ENCODE peak calls at places on chromosomes 16 and 17, in seven cellular contexts. A, J, D, Z, X, Y and I are unnamed samples.

GRCh38 chr17:57354669-57355068 is 98.3 kb downstream of the MSI2 start:
- DNase-seq in Y (no peak), Z (no peak), D (no peak), A (no peak), J (no peak), X (no peak), I (no peak)

GRCh38 chr17:13418891-13419290 is 182.8 kb downstream of the HS3ST3A1 start:
- DNase-seq in X (no peak), Z (no peak), Y (no peak), J (no peak), D (no peak), A (no peak), I (no peak)

GRCh38 chr16:84449156-84450140 is 55.0 kb downstream of the MEAK7 start:
- DNase-seq in X (no peak), J (no peak), D (peak; percentile 71), Z (no peak), Y (no peak), A (no peak), I (no peak)

GRCh38 chr16:24568392-24568791 is 29.0 kb downstream of the RBBP6 start:
- DNase-seq in J (no peak), Z (no peak), Y (no peak), D (no peak), A (no peak), X (no peak), I (no peak)

GRCh38 chr16:65180986-65181710 is 59.3 kb upstream of the CDH11 start:
- DNase-seq in Y (no peak), A (no peak), X (no peak), Z (no peak), D (no peak), J (no peak), I (no peak)

GRCh38 chr17:43671075-43671692 is 9.5 kb upstream of the MEOX1 start:
- DNase-seq in X (no peak), J (no peak), A (no peak), D (no peak), Z (no peak), Y (peak; percentile 51), I (no peak)

GRCh38 chr16:58118801-58119508 is 10.2 kb downstream of the CFAP20 start:
- DNase-seq in D (no peak), Y (no peak), X (no peak), A (no peak), J (no peak), Z (no peak), I (no peak)

GRCh38 chr16:48862087-48862532 is 252.1 kb upstream of the N4BP1 start:
- DNase-seq in Y (no peak), Z (peak; percentile 7), X (no peak), J (no peak), A (peak; percentile 23), D (peak; percentile 8), I (peak; percentile 29)

GRCh38 chr17:41785876-41786226 is 660 bp downstream of the JUP start:
- DNase-seq in A (peak; percentile 57), X (peak; percentile 70), D (peak; percentile 88), J (no peak), Y (no peak), Z (no peak), I (no peak)

GRCh38 chr16:86834451-86835035 is 256.2 kb downstream of the FOXL1 start:
- DNase-seq in Y (no peak), J (no peak), Z (no peak), D (no peak), A (peak; percentile 71), X (no peak), I (peak; percentile 71)

GRCh38 chr16:2964416-2965223 is 545 bp downstream of the KREMEN2 start:
- DNase-seq in D (peak; percentile 58), A (peak; percentile 96), Y (no peak), J (peak; percentile 93), Z (peak; percentile 76), X (no peak), I (no peak)

GRCh38 chr16:69313469-69313868 is 2.3 kb downstream of the VPS4A start:
- DNase-seq in J (no peak), A (no peak), Z (no peak), X (no peak), D (no peak), Y (no peak), I (no peak)

GRCh38 chr16:71722801-71723536 is 1.5 kb downstream of the PHLPP2 start:
- DNase-seq in A (peak; percentile 90), J (peak; percentile 73), X (peak; percentile 63), Y (peak; percentile 74), Z (peak; percentile 51), D (peak; percentile 80), I (no peak)

GRCh38 chr17:38510424-38511125 is 82.3 kb downstream of the ARHGAP23 start:
- DNase-seq in J (peak; percentile 59), A (peak; percentile 94), D (no peak), Z (no peak), X (no peak), Y (no peak), I (no peak)

GRCh38 chr16:3188925-3189825 is 1.2 kb downstream of the OR1F1 start:
- DNase-seq in D (no peak), Z (no peak), J (peak; percentile 71), A (peak; percentile 75), X (no peak), Y (no peak), I (no peak)

GRCh38 chr16:8571061-8571596 is 19.2 kb downstream of the TMEM114 start:
- DNase-seq in A (peak; percentile 68), J (no peak), D (no peak), X (no peak), Y (no peak), Z (no peak), I (no peak)

GRCh38 chr17:61406871-61407210 is 7.2 kb downstream of the TBX2 start:
- DNase-seq in A (no peak), Y (no peak), Z (no peak), J (no peak), D (no peak), X (no peak), I (no peak)

GRCh38 chr17:12680407-12680897 is 14.8 kb downstream of the MYOCD start:
- DNase-seq in Z (no peak), X (peak; percentile 21), D (peak; percentile 25), A (peak; percentile 12), J (no peak), Y (no peak), I (no peak)

GRCh38 chr17:13741744-13742143 is 140.0 kb upstream of the HS3ST3A1 start:
- DNase-seq in J (no peak), X (no peak), Y (no peak), Z (no peak), A (no peak), D (no peak), I (no peak)

GRCh38 chr17:79531696-79532095 is 79.2 kb downstream of the RBFOX3 start:
- DNase-seq in J (no peak), X (no peak), A (no peak), Y (no peak), Z (no peak), D (no peak), I (no peak)

GRCh38 chr17:66190738-66191606 is 961 bp downstream of the CEP112 start:
- DNase-seq in J (no peak), D (no peak), Y (no peak), X (no peak), A (peak; percentile 5), Z (no peak), I (no peak)

GRCh38 chr17:3730881-3731429 is 7.3 kb downstream of the HASPIN start:
- DNase-seq in Y (no peak), Z (no peak), J (no peak), A (no peak), D (no peak), X (no peak), I (no peak)

GRCh38 chr17:34601431-34601830 is 22.0 kb downstream of the TMEM132E start:
- DNase-seq in Y (no peak), A (peak; percentile 38), D (no peak), J (no peak), X (no peak), Z (no peak), I (no peak)

GRCh38 chr17:64032081-64032480 is 11.6 kb upstream of the ICAM2 start:
- DNase-seq in A (no peak), J (no peak), Y (no peak), X (no peak), D (no peak), Z (no peak), I (no peak)

GRCh38 chr17:36675786-36676185 is 74.4 kb downstream of the MRM1 start:
- DNase-seq in X (no peak), A (no peak), Y (no peak), Z (no peak), D (no peak), J (no peak), I (no peak)

GRCh38 chr17:74859439-74860228 is at the start of gene GRIN2C:
- DNase-seq in Y (no peak), D (no peak), Z (no peak), J (peak; percentile 79), X (no peak), A (peak; percentile 52), I (no peak)
- TF ChIP-seq CTCF in Y (peak; percentile 21), D (no peak), Z (peak; percentile 35), J (peak; percentile 9), X (no peak), A (peak; percentile 59), I (no peak)

DNA sequence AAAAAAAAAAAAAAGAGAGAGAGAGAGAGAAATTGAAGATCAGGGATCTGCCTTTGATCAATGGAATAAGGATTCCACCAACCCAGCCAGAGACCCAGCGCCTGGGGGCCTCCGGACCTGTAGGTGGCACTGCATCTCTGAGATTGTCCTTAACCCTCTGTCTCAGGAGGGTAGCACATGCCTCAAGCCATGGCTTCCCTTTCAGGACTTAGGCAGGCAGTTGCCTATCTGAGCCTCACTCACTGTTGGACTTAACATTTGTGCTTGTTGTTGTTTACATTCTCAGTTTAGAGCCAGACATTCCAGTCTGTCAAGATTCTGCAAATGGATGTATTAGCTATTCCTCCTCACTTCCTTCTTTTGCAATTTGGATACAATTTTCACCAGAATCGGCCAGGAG is 5.1 kb upstream of the SCNN1B start:
- DNase-seq in Z (peak; percentile 31), Y (no peak), A (peak; percentile 16), J (peak; percentile 67), X (no peak), D (peak; percentile 46), I (no peak)
- TF ChIP-seq CTCF in Z (peak; percentile 63), Y (no peak), A (peak; percentile 31), J (peak; percentile 23), X (no peak), D (peak; percentile 25), I (no peak)

GRCh38 chr17:29620271-29620670 is 2.4 kb downstream of the CORO6 start:
- DNase-seq in Y (no peak), A (no peak), Z (peak; percentile 33), J (no peak), X (no peak), D (no peak), I (no peak)

GRCh38 chr17:29617481-29618271 is 5.0 kb downstream of the CORO6 start:
- DNase-seq in A (peak; percentile 83), J (peak; percentile 89), Z (peak; percentile 50), Y (peak; percentile 81), X (peak; percentile 80), D (peak; percentile 89), I (no peak)

GRCh38 chr17:29617125-29617480 is 5.6 kb downstream of the CORO6 start:
- DNase-seq in X (peak; percentile 82), Z (peak; percentile 67), J (peak; percentile 93), D (peak; percentile 90), A (peak; percentile 87), Y (peak; percentile 64), I (no peak)

GRCh38 chr17:29619251-29619650 is 3.5 kb downstream of the CORO6 start:
- DNase-seq in J (no peak), A (peak; percentile 57), D (no peak), X (no peak), Z (no peak), Y (peak; percentile 84), I (no peak)

GRCh38 chr17:29618272-29619065 is 4.2 kb downstream of the CORO6 start:
- DNase-seq in X (no peak), D (no peak), A (no peak), J (no peak), Z (no peak), Y (peak; percentile 38), I (no peak)
- TF ChIP-seq CTCF in X (no peak), D (no peak), A (no peak), J (no peak), Z (no peak), Y (peak; percentile 9), I (no peak)

GRCh38 chr17:68391561-68392268 is 65.6 kb downstream of the WIPI1 start:
- DNase-seq in A (no peak), X (peak; percentile 22), D (no peak), J (no peak), Z (no peak), Y (no peak), I (no peak)
- TF ChIP-seq CTCF in A (no peak), X (no peak), D (no peak), J (no peak), Z (no peak), Y (no peak), I (no peak)